ENCODE peak calls at places on chromosomes 2 and 18, in eight cellular contexts. V is left ventricle myocardium inferior, A is transverse colon, C is colonic mucosa, M is K562, Q is H9, S is MM.1S, G is right lobe of liver. P is an unnamed sample. For H3K4me1, the result is how much of the 10 kb centered on the place peaks cover.

GRCh38 chr18:76425299-76426101 is 69.5 kb downstream of the ZNF516 start:
- DNase-seq in V (no peak), A (no peak), C (no peak), M (no peak), Q (no peak), S (no peak), G (no peak), P (no peak)

GRCh38 chr2:12070581-12070980 is 324.1 kb downstream of the LPIN1 start:
- DNase-seq in V (no peak), A (no peak), C (no peak), M (no peak), Q (no peak), S (no peak), G (no peak), P (no peak)

GRCh38 chr2:201855356-201855755 is 49.0 kb downstream of the CDK15 start:
- DNase-seq in V (no peak), A (no peak), C (no peak), M (no peak), Q (no peak), S (no peak), G (no peak), P (no peak)

GRCh38 chr2:199757466-199757865 is 93.5 kb downstream of the FTCDNL1 start:
- DNase-seq in V (peak), A (peak), C (peak), M (no peak), Q (no peak), S (no peak), G (peak), P (no peak)

GRCh38 chr18:3747176-3747973 is 297.4 kb downstream of the TGIF1 start:
- DNase-seq in V (no peak), A (no peak), C (no peak), M (no peak), Q (no peak), S (no peak), G (no peak), P (no peak)

GRCh38 chr2:178177066-178177679 is 17.1 kb upstream of the OSBPL6 start:
- DNase-seq in V (no peak), A (no peak), C (no peak), M (no peak), Q (no peak), S (no peak), G (no peak), P (peak)

GRCh38 chr18:4589056-4589800 is 134.1 kb upstream of the DLGAP1 start:
- DNase-seq in V (no peak), A (no peak), C (no peak), M (no peak), Q (no peak), S (no peak), G (no peak), P (no peak)

GRCh38 chr18:60861575-60861974 is 471.7 kb upstream of the CDH20 start:
- DNase-seq in V (no peak), A (no peak), C (no peak), M (no peak), Q (no peak), S (no peak), G (no peak), P (no peak)

GRCh38 chr2:86358982-86359381 is 21.6 kb upstream of the REEP1 start:
- DNase-seq in V (no peak), A (no peak), C (no peak), M (no peak), Q (no peak), S (peak), G (no peak), P (no peak)

GRCh38 chr18:13447621-13448020 is 229.1 kb downstream of the LDLRAD4 start:
- DNase-seq in V (no peak), A (no peak), C (no peak), M (no peak), Q (peak), S (no peak), G (no peak), P (peak)

GRCh38 chr2:85935170-85935745 is 46.5 kb upstream of the ST3GAL5 start:
- DNase-seq in V (no peak), A (no peak), C (no peak), M (no peak), Q (no peak), S (no peak), G (no peak), P (no peak)

GRCh38 chr18:374735-375168 is 106.9 kb upstream of the THOC1 start:
- DNase-seq in V (no peak), A (no peak), C (no peak), M (no peak), Q (no peak), S (no peak), G (no peak), P (peak)

GRCh38 chr2:235045336-235045972 is 93.6 kb downstream of the SH3BP4 start:
- DNase-seq in V (no peak), A (no peak), C (peak), M (no peak), Q (no peak), S (peak), G (no peak), P (no peak)

GRCh38 chr2:64947906-64948305 is 41.3 kb upstream of the SLC1A4 start:
- DNase-seq in V (no peak), A (no peak), C (no peak), M (no peak), Q (no peak), S (no peak), G (no peak), P (no peak)

GRCh38 chr18:32139835-32140283 is 48.2 kb downstream of the RNF138 start:
- DNase-seq in V (no peak), A (no peak), C (no peak), M (no peak), Q (peak), S (no peak), G (no peak), P (no peak)

GRCh38 chr2:200274116-200275075 is 32.1 kb upstream of the SPATS2L start:
- DNase-seq in V (no peak), A (no peak), C (no peak), M (no peak), Q (no peak), S (no peak), G (no peak), P (no peak)

GRCh38 chr2:20221169-20221938 is 3.6 kb downstream of the SDC1 start:
- DNase-seq in V (no peak), A (no peak), C (no peak), M (no peak), Q (no peak), S (peak), G (peak), P (peak)

GRCh38 chr2:223306371-223306770 is 254.4 kb downstream of the KCNE4 start:
- DNase-seq in V (no peak), A (no peak), C (no peak), M (peak), Q (peak), S (peak), G (no peak), P (peak)

GRCh38 chr2:134745546-134745945 is 26.7 kb upstream of the TMEM163 start:
- DNase-seq in V (no peak), A (no peak), C (no peak), M (no peak), Q (no peak), S (no peak), G (no peak), P (no peak)

GRCh38 chr2:11753886-11754704 is 7.7 kb downstream of the LPIN1 start:
- DNase-seq in V (no peak), A (peak), C (peak), M (peak), Q (no peak), S (peak), G (no peak), P (peak)

DNA sequence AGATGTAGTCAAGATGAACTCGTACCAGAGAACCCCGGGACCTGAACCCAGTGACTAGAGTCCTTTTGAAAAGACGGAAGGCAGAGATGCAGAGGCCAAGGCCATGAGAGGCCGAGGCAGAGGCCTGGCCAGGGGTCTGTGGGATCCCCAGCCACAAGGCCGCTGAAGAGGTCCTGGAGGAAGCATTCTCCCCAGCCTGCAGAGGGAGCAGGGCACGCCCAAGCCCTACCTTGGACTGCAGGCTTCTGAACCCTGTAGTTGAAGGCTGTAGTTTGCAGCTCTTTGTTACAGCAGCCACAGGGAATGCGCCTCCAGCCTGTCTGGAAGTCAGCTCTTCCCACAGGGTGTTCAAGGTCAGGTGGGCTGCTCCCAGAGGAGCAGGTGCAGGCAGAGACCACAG is 22.1 kb upstream of the PXDN start:
- DNase-seq in V (no peak), A (no peak), C (no peak), M (no peak), Q (peak), S (no peak), G (no peak), P (no peak)
- H3K4me1 ChIP-seq in V (under half), A (under half), C (under half), M (under half), Q (under half), S (under half), G (under half), P (under half)

GRCh38 chr2:187500585-187501359 is 52.7 kb upstream of the CALCRL start:
- DNase-seq in V (no peak), A (no peak), C (no peak), M (peak), Q (peak), S (peak), G (no peak), P (peak)
- TF ChIP-seq CTCF in V (peak), A (no peak), C (no peak), M (peak), Q (peak), S (peak), G (peak), P (peak)

DNA sequence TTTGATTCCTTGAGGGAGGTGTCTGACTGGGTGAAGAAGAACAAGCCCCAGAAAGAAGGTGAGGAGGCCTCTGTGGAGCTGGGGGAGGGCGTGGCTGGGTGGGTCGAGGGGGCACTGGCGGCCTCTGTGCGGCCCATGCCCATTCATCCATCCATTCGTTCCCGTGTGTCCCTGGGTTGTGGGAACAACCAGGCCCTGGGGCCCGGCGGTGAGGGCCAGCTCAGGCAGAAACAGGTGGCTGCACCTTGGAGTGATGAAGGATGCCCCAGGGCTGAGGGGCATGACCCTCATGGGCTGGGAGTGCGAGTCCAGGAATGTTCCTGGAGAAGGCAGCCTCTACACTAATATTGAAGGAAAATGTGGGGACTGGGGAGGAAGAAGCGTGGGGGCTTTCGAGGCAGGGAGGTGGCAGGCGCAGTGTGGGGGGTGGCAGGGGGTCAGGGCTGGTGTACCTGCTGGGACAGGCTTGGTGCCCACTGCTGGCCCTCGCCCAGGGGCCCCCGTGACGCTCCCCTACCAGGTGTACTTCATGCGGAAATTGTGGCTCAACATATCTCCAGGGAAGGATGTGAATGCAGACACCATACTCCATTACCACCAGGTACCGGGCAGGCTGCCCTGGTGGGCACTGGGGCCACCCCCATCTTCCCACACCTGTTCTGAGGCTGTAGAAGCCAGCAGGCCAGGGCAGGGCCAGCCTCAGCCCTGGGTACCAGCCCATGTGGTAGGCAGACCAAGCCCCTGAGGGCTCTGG is 11.2 kb upstream of the GPR17 start:
- DNase-seq in V (no peak), A (no peak), C (no peak), M (no peak), Q (no peak), S (no peak), G (peak), P (no peak)
- H3K27ac ChIP-seq in V (peak), A (peak), C (no peak), M (no peak), Q (no peak), S (no peak), G (no peak), P (no peak)

GRCh38 chr2:120763516-120763915 is 27.8 kb downstream of the GLI2 start:
- DNase-seq in V (no peak), A (peak), C (peak), M (no peak), Q (peak), S (no peak), G (peak), P (no peak)
- H3K4me1 ChIP-seq in V (under half), A (under half), C (under half), M (under half), Q (under half), S (under half), G (under half), P (under half)